ENCODE peak calls at places on chromosomes 1 and 21, in seven cellular contexts. S, T, K, O, D, P and X are unnamed samples.

GRCh38 chr1:156813750-156814570 is 2.7 kb downstream of the SH2D2A start:
- DNase-seq in S (no peak), T (peak), K (no peak), O (peak), D (peak), P (peak), X (peak)

GRCh38 chr21:46079357-46080170 is 18.3 kb upstream of the COL6A2 start:
- DNase-seq in S (peak), T (no peak), K (peak), O (no peak), D (no peak), P (no peak), X (no peak)

GRCh38 chr1:46019348-46019747 is 113.1 kb downstream of the PIK3R3 start:
- DNase-seq in S (no peak), T (no peak), K (no peak), O (no peak), D (no peak), P (no peak), X (no peak)

GRCh38 chr1:72241397-72241796 is 40.9 kb downstream of the NEGR1 start:
- DNase-seq in S (peak), T (no peak), K (no peak), O (no peak), D (no peak), P (no peak), X (no peak)

GRCh38 chr1:218345673-218346390 is 696 bp downstream of the TGFB2 start:
- DNase-seq in S (peak), T (peak), K (peak), O (peak), D (peak), P (peak), X (no peak)

GRCh38 chr1:199898654-199899053 is 128.9 kb upstream of the NR5A2 start:
- DNase-seq in S (no peak), T (no peak), K (no peak), O (no peak), D (no peak), P (no peak), X (no peak)

GRCh38 chr1:59692591-59692990 is 122.2 kb upstream of the HOOK1 start:
- DNase-seq in S (peak), T (no peak), K (peak), O (no peak), D (peak), P (no peak), X (no peak)

GRCh38 chr1:219529116-219529515 is 83.8 kb downstream of the ZC3H11B start:
- DNase-seq in S (no peak), T (no peak), K (no peak), O (no peak), D (no peak), P (peak), X (no peak)

GRCh38 chr1:67726224-67726623 is 41.2 kb downstream of the GADD45A start:
- DNase-seq in S (peak), T (no peak), K (no peak), O (no peak), D (no peak), P (no peak), X (no peak)

GRCh38 chr1:191255354-191256057 is 777.8 kb upstream of the BRINP3 start:
- DNase-seq in S (no peak), T (no peak), K (peak), O (no peak), D (no peak), P (no peak), X (no peak)

GRCh38 chr1:115495111-115495510 is 146.7 kb upstream of the VANGL1 start:
- DNase-seq in S (no peak), T (no peak), K (no peak), O (no peak), D (no peak), P (no peak), X (no peak)

GRCh38 chr1:93152835-93153234 is 27.4 kb downstream of the TMED5 start:
- DNase-seq in S (no peak), T (no peak), K (no peak), O (no peak), D (no peak), P (no peak), X (no peak)

GRCh38 chr1:64476251-64476952 is 6.5 kb downstream of the CACHD1 start:
- DNase-seq in S (peak), T (no peak), K (peak), O (no peak), D (peak), P (no peak), X (no peak)

GRCh38 chr1:154906621-154907081 is 29.9 kb downstream of the PMVK start:
- DNase-seq in S (no peak), T (no peak), K (no peak), O (no peak), D (peak), P (peak), X (no peak)

GRCh38 chr1:183734600-183735036 is 70.3 kb upstream of the RGL1 start:
- DNase-seq in S (peak), T (no peak), K (no peak), O (no peak), D (peak), P (no peak), X (no peak)

GRCh38 chr1:89978763-89979162 is 16.1 kb upstream of the ZNF326 start:
- DNase-seq in S (no peak), T (no peak), K (no peak), O (no peak), D (no peak), P (no peak), X (no peak)

GRCh38 chr1:150109567-150109966 is 40.1 kb upstream of the PLEKHO1 start:
- DNase-seq in S (no peak), T (no peak), K (no peak), O (no peak), D (no peak), P (no peak), X (no peak)

GRCh38 chr1:85576256-85576641 is 4.3 kb upstream of the CCN1 start:
- DNase-seq in S (peak), T (no peak), K (no peak), O (peak), D (no peak), P (no peak), X (no peak)

GRCh38 chr1:70072239-70072751 is 133.1 kb downstream of the LRRC40 start:
- DNase-seq in S (peak), T (no peak), K (peak), O (no peak), D (no peak), P (no peak), X (no peak)

GRCh38 chr21:14548751-14549150 is 2.6 kb upstream of the SAMSN1 start:
- DNase-seq in S (no peak), T (no peak), K (no peak), O (no peak), D (no peak), P (no peak), X (no peak)

GRCh38 chr1:242629396-242629795 is 104.9 kb upstream of the PLD5 start:
- DNase-seq in S (no peak), T (no peak), K (no peak), O (no peak), D (no peak), P (no peak), X (no peak)

GRCh38 chr1:168653567-168653966 is 75.4 kb downstream of the DPT start:
- DNase-seq in S (peak), T (no peak), K (peak), O (no peak), D (no peak), P (no peak), X (no peak)

GRCh38 chr21:36079010-36079649 is 9.3 kb downstream of the CBR1 start:
- DNase-seq in S (no peak), T (peak), K (no peak), O (no peak), D (peak), P (no peak), X (no peak)

GRCh38 chr1:117051224-117052064 is 8.7 kb upstream of the TTF2 start:
- DNase-seq in S (no peak), T (peak), K (no peak), O (no peak), D (peak), P (no peak), X (no peak)

GRCh38 chr1:40866408-40866788 is 4.2 kb upstream of the CITED4 start:
- DNase-seq in S (no peak), T (no peak), K (no peak), O (no peak), D (no peak), P (no peak), X (no peak)

GRCh38 chr1:170192535-170192934 is 46.8 kb downstream of the NTMT2 start:
- DNase-seq in S (peak), T (no peak), K (no peak), O (no peak), D (no peak), P (no peak), X (no peak)

GRCh38 chr21:37166733-37167132 is 93.7 kb downstream of the TTC3 start:
- DNase-seq in S (peak), T (no peak), K (no peak), O (no peak), D (no peak), P (no peak), X (no peak)
- TF ChIP-seq CTCF in S (no peak), T (peak), K (peak), O (peak), D (no peak), P (no peak), X (peak)

GRCh38 chr1:31397360-31398095 is 15.5 kb upstream of the SERINC2 start:
- DNase-seq in S (no peak), T (no peak), K (no peak), O (no peak), D (no peak), P (no peak), X (no peak)

GRCh38 chr1:31400393-31400792 is 12.6 kb upstream of the SERINC2 start:
- DNase-seq in S (no peak), T (no peak), K (no peak), O (no peak), D (no peak), P (no peak), X (no peak)

GRCh38 chr1:31396633-31397351 is 16.2 kb upstream of the SERINC2 start:
- DNase-seq in S (peak), T (peak), K (no peak), O (no peak), D (no peak), P (peak), X (no peak)

GRCh38 chr1:31398246-31398645 is 14.8 kb upstream of the SERINC2 start:
- DNase-seq in S (no peak), T (no peak), K (no peak), O (no peak), D (no peak), P (no peak), X (no peak)

GRCh38 chr1:31401241-31401640 is 11.8 kb upstream of the SERINC2 start:
- DNase-seq in S (no peak), T (no peak), K (no peak), O (no peak), D (no peak), P (no peak), X (no peak)
- TF ChIP-seq CTCF in S (peak), T (no peak), K (peak), O (peak), D (no peak), P (no peak), X (no peak)

DNA sequence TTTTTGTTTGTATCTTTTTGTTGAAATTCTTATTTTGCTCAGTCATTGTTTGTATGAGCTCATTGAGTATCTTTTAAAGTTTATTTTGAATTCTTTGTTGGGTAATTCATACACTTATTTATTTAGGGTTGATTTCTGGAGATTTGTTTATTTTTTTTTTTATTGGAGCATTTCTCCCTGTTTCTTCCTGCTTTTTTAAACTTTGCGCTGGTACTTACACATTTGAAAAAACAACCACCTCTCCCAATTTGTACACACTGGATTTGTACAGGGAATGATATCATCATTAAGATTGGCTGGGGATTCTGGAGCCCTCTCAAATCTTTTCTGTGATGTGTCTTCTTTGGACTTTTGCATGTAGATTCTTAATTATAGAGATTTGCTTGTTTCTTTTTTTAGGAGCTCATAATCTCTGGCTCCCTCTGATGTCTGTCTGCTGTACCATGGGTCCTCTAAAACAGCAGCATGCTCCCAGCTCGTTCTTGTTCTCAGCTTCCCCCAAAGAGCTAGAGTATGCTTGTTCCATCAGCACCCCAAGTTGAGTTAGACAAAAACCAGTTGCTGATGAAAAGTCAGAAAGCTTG is 310.7 kb downstream of the DUSP10 start:
- DNase-seq in S (peak), T (no peak), K (peak), O (no peak), D (no peak), P (no peak), X (no peak)
- TF ChIP-seq CTCF in S (peak), T (no peak), K (peak), O (no peak), D (no peak), P (no peak), X (no peak)

GRCh38 chr1:192491804-192492554 is 83.6 kb upstream of the RGS1 start:
- DNase-seq in S (no peak), T (no peak), K (peak), O (no peak), D (no peak), P (no peak), X (no peak)

GRCh38 chr1:192485692-192486436 is 89.7 kb upstream of the RGS1 start:
- DNase-seq in S (peak), T (no peak), K (peak), O (no peak), D (peak), P (no peak), X (no peak)

GRCh38 chr1:192489748-192490147 is 85.8 kb upstream of the RGS1 start:
- DNase-seq in S (peak), T (peak), K (peak), O (no peak), D (peak), P (no peak), X (no peak)

GRCh38 chr1:192489046-192489445 is 86.5 kb upstream of the RGS1 start:
- DNase-seq in S (peak), T (no peak), K (no peak), O (no peak), D (no peak), P (no peak), X (no peak)

DNA sequence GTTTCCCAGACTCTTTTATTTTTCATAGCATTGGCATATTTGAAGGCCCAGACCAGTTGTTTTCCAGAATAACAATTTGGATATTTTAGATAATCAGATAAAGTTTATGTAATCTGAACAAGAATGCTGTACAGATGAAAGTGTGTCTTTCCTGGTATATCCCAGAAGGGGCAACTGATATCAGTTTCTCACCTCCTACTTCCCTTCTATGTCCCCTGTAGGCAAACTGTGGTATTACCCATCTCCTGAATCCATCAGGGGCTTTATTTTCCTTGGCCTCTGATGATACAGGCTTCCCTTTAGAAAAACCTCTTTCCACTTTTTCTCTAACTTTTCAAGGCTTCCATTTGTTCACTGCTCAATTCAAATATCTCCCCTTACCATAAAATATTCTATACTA is 87.5 kb upstream of the RGS1 start:
- DNase-seq in S (no peak), T (no peak), K (no peak), O (no peak), D (no peak), P (no peak), X (no peak)
- TF ChIP-seq CTCF in S (peak), T (no peak), K (no peak), O (peak), D (no peak), P (peak), X (no peak)

GRCh38 chr21:43357708-43358430 is 69.1 kb downstream of the SIK1 start:
- DNase-seq in S (no peak), T (no peak), K (no peak), O (no peak), D (no peak), P (no peak), X (no peak)

GRCh38 chr21:43355196-43355924 is 71.6 kb downstream of the SIK1 start:
- DNase-seq in S (no peak), T (no peak), K (no peak), O (no peak), D (no peak), P (no peak), X (no peak)

GRCh38 chr21:43354016-43354420 is 72.9 kb downstream of the SIK1 start:
- DNase-seq in S (no peak), T (no peak), K (no peak), O (no peak), D (no peak), P (no peak), X (no peak)

GRCh38 chr21:43354666-43355065 is 72.3 kb downstream of the SIK1 start:
- DNase-seq in S (no peak), T (no peak), K (no peak), O (no peak), D (no peak), P (no peak), X (no peak)

GRCh38 chr21:43355925-43356289 is 71.0 kb downstream of the SIK1 start:
- DNase-seq in S (no peak), T (peak), K (no peak), O (no peak), D (no peak), P (no peak), X (no peak)
- TF ChIP-seq CTCF in S (no peak), T (no peak), K (no peak), O (no peak), D (no peak), P (no peak), X (no peak)

DNA sequence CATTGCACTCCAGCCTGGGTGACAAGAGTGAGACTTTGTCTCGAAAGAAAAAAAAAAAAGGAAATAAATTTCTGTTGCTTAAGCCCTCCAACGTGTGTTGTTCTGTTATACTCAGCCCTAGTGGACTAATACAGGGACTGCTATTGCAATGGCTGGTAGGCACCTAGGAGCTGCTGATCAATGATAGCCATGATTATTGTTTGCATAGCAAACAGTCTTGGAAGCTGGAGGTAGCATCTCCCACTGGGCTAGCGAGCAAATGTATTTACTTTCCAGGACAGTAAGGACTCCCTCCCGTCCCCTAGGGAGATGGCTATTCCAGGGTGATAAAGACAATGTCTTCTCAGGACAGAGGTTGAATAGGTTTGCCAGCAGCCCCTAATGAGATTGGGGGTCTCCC is 13.5 kb upstream of the TNFRSF8 start:
- DNase-seq in S (no peak), T (no peak), K (no peak), O (no peak), D (no peak), P (no peak), X (no peak)
- TF ChIP-seq CTCF in S (no peak), T (no peak), K (no peak), O (peak), D (no peak), P (no peak), X (no peak)